ENCODE peak calls at places on chromosomes 11 and 22, in nine cellular contexts. T, M, H, D, K, J, X, G and E are unnamed samples. For H3K4me1 and H3K27me3, the result is how much of the 10 kb centered on the place peaks cover.

GRCh38 chr11:25484225-25484624 is 847.7 kb upstream of the ANO3 start:
- DNase-seq in D (no peak), J (no peak), M (no peak), K (no peak), G (no peak), T (no peak), X (no peak), H (no peak), E (no peak)

GRCh38 chr11:538431-539051 is 1.2 kb downstream of the LRRC56 start:
- DNase-seq in K (no peak), D (no peak), H (no peak), X (no peak), T (no peak), J (no peak), M (no peak), G (no peak), E (no peak)

GRCh38 chr11:34315006-34315793 is 42.6 kb downstream of the ABTB2 start:
- DNase-seq in G (no peak), K (no peak), T (no peak), J (no peak), D (no peak), X (no peak), H (no peak), M (no peak), E (no peak)

GRCh38 chr22:49925525-49926128 is 7.2 kb downstream of the CRELD2 start:
- DNase-seq in K (peak), T (no peak), G (no peak), J (no peak), X (peak), D (no peak), H (no peak), M (peak), E (peak)

GRCh38 chr22:20000246-20001081 is 16.2 kb downstream of the ARVCF start:
- DNase-seq in J (no peak), H (no peak), T (no peak), D (peak), M (no peak), K (no peak), G (peak), X (no peak), E (no peak)

GRCh38 chr22:35971418-35972119 is 57.1 kb downstream of the RBFOX2 start:
- DNase-seq in K (no peak), H (peak), T (no peak), X (no peak), G (no peak), J (no peak), D (no peak), M (no peak), E (no peak)

GRCh38 chr11:130390071-130390758 is 38.2 kb downstream of the ADAMTS8 start:
- DNase-seq in H (peak), J (no peak), D (no peak), G (no peak), X (no peak), T (peak), M (no peak), K (no peak), E (no peak)

GRCh38 chr11:102757823-102758549 is 22.4 kb downstream of the MMP10 start:
- DNase-seq in M (no peak), D (no peak), K (no peak), G (no peak), H (no peak), X (no peak), T (no peak), J (no peak), E (no peak)

GRCh38 chr11:72418834-72419560 is 15.3 kb downstream of the CLPB start:
- DNase-seq in T (no peak), M (no peak), K (no peak), G (no peak), X (no peak), J (peak), H (no peak), D (no peak), E (no peak)

GRCh38 chr11:44939673-44940072 is 11.0 kb downstream of the TP53I11 start:
- DNase-seq in M (no peak), J (no peak), T (no peak), K (no peak), G (peak), D (peak), H (no peak), X (no peak), E (no peak)
- H3K4me1 ChIP-seq in M (under half), J (under half), T (under half), K (under half), G (under half), D (half or more), H (under half), X (under half), E (under half)

DNA sequence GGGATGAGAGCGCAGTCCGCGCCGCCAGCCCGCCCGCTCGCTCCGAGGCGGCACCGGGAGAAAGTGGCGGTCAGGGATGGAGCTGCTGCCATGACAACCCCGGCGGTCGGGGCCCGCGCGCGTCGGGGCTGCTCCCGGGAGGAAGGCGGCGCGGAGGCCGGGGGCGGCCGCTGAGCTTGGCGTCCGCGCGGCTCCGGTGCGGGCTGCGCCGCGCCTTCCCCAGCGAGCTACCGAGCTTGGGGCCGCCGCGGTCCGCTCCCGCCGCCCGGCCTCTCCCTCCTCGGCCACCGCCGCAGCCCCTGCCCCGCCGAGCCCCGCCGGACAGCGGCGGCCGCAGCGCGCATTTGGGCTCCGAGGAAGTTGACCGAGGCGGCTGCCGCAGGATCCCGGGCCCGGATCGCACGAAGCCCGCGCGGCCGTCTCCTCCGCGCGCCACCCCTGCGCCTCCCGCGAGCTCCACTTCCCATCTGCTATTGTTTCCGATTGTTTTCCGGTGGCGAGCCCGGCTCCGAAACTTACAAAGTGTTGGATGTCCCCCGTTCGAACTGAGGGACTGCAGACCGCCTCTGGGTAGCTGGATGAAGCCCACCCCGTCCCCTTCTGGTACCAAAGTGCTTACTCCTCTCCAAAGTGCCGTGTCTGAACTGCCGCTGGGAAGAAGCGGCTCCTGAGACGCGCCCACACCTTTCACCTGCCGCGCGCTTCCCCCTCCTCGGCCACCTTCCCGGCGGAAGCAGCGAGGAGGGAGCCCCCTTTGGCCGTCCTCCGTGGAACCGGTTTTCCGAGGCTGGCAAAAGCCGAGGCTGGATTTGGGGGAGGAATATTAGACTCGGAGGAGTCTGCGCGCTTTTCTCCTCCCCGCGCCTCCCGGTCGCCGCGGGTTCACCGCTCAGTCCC is 540.3 kb downstream of the NTM start:
- DNase-seq in M (no peak), D (no peak), T (no peak), J (no peak), G (peak), H (peak), K (no peak), X (no peak), E (no peak)
- H3K27me3 ChIP-seq in M (under half), D (half or more), T (under half), J (under half), G (under half), H (under half), K (under half), X (under half), E (under half)

GRCh38 chr22:45262195-45262930 is 21.7 kb upstream of the KIAA0930 start:
- DNase-seq in H (no peak), J (no peak), K (no peak), M (no peak), D (no peak), G (no peak), X (no peak), T (no peak), E (no peak)

GRCh38 chr22:45261407-45262088 is 20.9 kb upstream of the KIAA0930 start:
- DNase-seq in X (no peak), K (no peak), H (no peak), T (no peak), D (no peak), J (no peak), G (no peak), M (no peak), E (no peak)

GRCh38 chr22:45263790-45264269 is 20.9 kb upstream of the UPK3A start:
- DNase-seq in G (peak), X (no peak), J (peak), M (no peak), K (no peak), H (peak), D (peak), T (peak), E (no peak)

GRCh38 chr22:45265546-45265945 is 19.2 kb upstream of the UPK3A start:
- DNase-seq in G (no peak), H (no peak), K (no peak), X (no peak), J (no peak), M (no peak), T (no peak), D (no peak), E (no peak)

DNA sequence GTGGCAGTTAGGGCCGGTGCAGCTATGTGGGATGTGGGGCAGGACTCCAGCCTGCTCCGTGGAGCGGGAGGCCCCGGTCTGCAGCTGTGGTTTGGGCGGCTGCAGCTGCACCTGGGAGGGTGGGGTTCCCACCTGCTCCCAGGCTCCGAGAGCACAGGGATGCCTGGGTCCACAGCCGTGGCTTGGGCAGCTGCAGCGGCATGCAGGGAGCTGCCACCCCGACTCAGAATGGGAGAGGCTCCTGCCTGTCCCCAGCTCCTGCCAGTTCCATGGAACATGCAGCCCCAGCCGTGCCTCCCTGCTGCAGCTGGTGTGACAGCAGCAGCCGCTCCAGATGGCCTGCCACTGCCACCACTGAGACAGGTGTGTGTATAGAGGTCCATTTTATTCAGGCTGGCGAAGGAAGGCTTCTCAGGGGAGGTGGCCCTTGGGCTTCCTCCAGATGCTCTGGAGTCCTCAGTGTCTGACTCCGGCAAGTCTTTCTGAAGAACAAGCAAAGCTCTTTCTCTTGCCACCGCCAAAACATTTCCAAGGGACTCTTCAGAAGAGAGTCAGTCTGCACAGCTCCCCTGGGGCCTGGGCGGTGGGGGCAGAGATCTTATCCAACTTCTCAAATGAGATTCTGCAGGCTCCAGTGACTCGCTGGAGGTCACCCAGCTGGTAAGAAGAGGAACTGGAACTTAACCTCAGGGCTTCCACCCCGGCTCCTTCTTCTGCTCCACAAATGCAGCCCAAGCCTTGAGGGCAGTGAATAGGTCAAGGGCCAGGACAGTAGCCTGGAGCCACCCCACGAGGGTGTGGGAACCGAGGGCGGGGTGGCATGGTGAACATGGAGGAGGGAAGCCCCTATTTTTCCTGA is 21.6 kb upstream of the UPK3A start:
- DNase-seq in T (no peak), H (no peak), D (peak), X (no peak), K (no peak), M (no peak), G (peak), J (no peak), E (no peak)
- H3K27ac ChIP-seq in T (no peak), H (no peak), D (peak), X (no peak), K (no peak), M (no peak), G (peak), J (peak), E (no peak)

GRCh38 chr22:37267661-37268413 is 14.5 kb upstream of the CYTH4 start:
- DNase-seq in T (no peak), D (no peak), J (no peak), K (no peak), G (no peak), M (no peak), X (no peak), H (no peak), E (no peak)
- H3K4me1 ChIP-seq in T (under half), D (under half), J (under half), K (under half), G (under half), M (under half), X (under half), H (under half), E (under half)

DNA sequence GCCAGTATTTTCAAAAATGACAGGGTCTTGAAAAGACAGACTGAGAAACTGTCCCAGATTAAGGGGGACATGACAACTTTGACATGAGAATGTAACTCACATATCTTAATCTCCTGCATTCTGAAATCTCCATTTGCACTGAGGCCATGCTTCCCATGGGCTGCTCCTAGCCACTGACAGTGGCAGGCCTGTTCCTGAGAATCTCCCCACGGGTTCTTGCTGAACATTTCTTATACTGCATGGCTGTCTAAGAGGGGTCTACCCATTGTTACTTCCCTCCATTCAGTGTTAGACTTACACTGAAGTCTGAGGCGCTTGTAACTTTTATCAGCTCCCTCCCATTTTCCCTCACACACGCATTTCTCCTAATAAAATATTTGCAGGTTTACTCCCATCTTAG is 1.5 kb downstream of the CEP295 start:
- DNase-seq in D (no peak), G (no peak), H (no peak), X (no peak), T (no peak), M (no peak), K (no peak), J (no peak), E (no peak)
- H3K27me3 ChIP-seq in D (under half), G (under half), H (under half), X (under half), T (under half), M (under half), K (under half), J (under half), E (under half)

DNA sequence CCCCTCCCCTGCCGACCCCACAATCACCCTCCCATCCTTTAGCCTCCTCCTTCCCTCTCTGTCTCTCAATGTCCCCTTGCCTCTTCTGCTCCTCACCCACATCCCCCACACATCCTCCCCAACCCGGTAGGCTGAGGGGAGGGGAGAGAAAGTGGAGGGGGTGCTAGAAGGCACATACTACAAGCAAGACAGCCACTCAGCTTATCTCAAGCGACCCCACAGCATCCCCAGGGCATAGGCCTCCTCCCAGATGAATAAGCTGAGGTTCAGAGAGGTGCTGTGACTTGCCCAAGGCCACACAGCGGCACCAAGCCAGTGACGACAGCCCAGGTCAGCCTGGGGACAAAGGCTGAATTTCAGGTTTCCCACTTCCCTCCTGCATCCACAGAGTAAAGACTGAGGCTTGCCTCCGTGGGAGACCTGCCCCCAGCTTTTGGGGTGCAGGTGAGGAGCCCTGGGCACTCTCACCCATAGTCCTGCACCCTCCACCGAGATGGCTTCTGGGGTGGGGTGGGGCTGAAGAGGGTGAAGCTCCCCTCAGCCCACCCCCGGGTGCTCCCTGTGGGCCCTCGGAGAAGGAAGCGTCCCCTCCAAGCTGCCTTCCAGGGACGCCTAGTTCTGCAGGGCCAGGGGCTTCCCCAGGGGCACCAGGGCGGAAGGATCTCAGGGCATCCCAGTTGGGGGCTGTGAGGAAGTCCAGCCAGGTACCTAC is 511 bp downstream of the RAC2 start:
- DNase-seq in X (no peak), D (no peak), M (no peak), K (no peak), J (no peak), H (no peak), G (no peak), T (no peak), E (no peak)
- H3K27ac ChIP-seq in X (peak), D (no peak), M (peak), K (peak), J (peak), H (no peak), G (no peak), T (peak), E (peak)